ENCODE peak calls at places on chromosomes 4 and X, in ten cellular contexts. Z is Peyer's patch; P is activated effector memory CD4-positive, alpha-beta T cell treated with Interleukin-2 at 50 U/mL for 16 hours; S is bronchial epithelial cell; A is MV-4-11; O is suprapubic skin; G is progenitor cell of endocrine pancreas; V is K562; R is hippocampal formation; H is neural crest cell. U is an unnamed sample.

GRCh38 chr4:98606879-98607278 is 51.5 kb downstream of the TSPAN5 start:
- DNase-seq in Z (no peak), P (no peak), S (no peak), A (no peak), O (no peak), G (no peak), V (no peak), R (no peak), H (no peak), U (no peak)

GRCh38 chr4:56149601-56150000 is 200.9 kb downstream of the CEP135 start:
- DNase-seq in Z (no peak), P (no peak), S (no peak), A (no peak), O (no peak), G (no peak), V (no peak), R (no peak), H (no peak), U (no peak)

GRCh38 chr4:168220893-168221292 is 97.7 kb downstream of the DDX60 start:
- DNase-seq in Z (no peak), P (no peak), S (peak; percentile 44), A (no peak), O (no peak), G (no peak), V (no peak), R (no peak), H (no peak), U (no peak)

GRCh38 chr4:125016892-125017299 is 297.9 kb upstream of the FAT4 start:
- DNase-seq in Z (no peak), P (no peak), S (no peak), A (no peak), O (no peak), G (no peak), V (no peak), R (no peak), H (no peak), U (no peak)

GRCh38 chr4:154361450-154361849 is 130.1 kb downstream of the DCHS2 start:
- DNase-seq in Z (peak; percentile 52), P (no peak), S (no peak), A (no peak), O (no peak), G (no peak), V (no peak), R (no peak), H (no peak), U (no peak)

GRCh38 chr4:7844247-7844991 is 95.2 kb downstream of the AFAP1 start:
- DNase-seq in Z (peak; percentile 91), P (peak; percentile 59), S (peak; percentile 79), A (peak; percentile 38), O (peak; percentile 87), G (peak; percentile 34), V (peak; percentile 50), R (peak; percentile 21), H (peak; percentile 71), U (peak; percentile 64)

GRCh38 chr4:129043523-129043922 is 49.8 kb downstream of the SCLT1 start:
- DNase-seq in Z (no peak), P (no peak), S (peak; percentile 13), A (peak; percentile 5), O (no peak), G (no peak), V (no peak), R (no peak), H (no peak), U (no peak)

GRCh38 chr4:57501715-57502114 is 391.5 kb upstream of the IGFBP7 start:
- DNase-seq in Z (no peak), P (no peak), S (peak; percentile 29), A (no peak), O (no peak), G (no peak), V (no peak), R (no peak), H (no peak), U (no peak)

GRCh38 chr4:73152893-73153292 is 83.4 kb upstream of the COX18 start:
- DNase-seq in Z (no peak), P (no peak), S (no peak), A (peak; percentile 28), O (no peak), G (no peak), V (no peak), R (no peak), H (no peak), U (no peak)

GRCh38 chrX:133654801-133655200 is 239.5 kb upstream of the GPC4 start:
- DNase-seq in Z (no peak), P (no peak), S (peak; percentile 67), A (peak; percentile 12), O (no peak), G (no peak), V (no peak), R (no peak), H (no peak), U (no peak)

GRCh38 chrX:78708171-78708570 is 39.3 kb upstream of the LPAR4 start:
- DNase-seq in Z (no peak), P (no peak), S (peak; percentile 23), A (peak; percentile 80), O (no peak), G (no peak), V (no peak), R (no peak), H (no peak), U (no peak)

GRCh38 chr4:121307441-121308327 is 73.1 kb downstream of the QRFPR start:
- DNase-seq in Z (no peak), P (no peak), S (peak; percentile 80), A (peak; percentile 40), O (no peak), G (no peak), V (peak; percentile 25), R (no peak), H (no peak), U (no peak)